ENCODE peak calls at places on chromosomes 2 and 18, in six cellular contexts. One of them, this sample, is unnamed.

GRCh38 chr2:69450735-69451416 is 13.6 kb upstream of the NFU1 start:
- DNase-seq in HepG2: no peak
- DNase-seq in H1: no peak
- DNase-seq in K562: no peak
- DNase-seq in SK-N-SH: no peak
- DNase-seq in HCT116: no peak
- DNase-seq in this sample: no peak

GRCh38 chr2:160517731-160518130 is 24.1 kb upstream of the RBMS1 start:
- DNase-seq in SK-N-SH: no peak
- DNase-seq in HCT116: no peak
- DNase-seq in K562: no peak
- DNase-seq in HepG2: no peak
- DNase-seq in H1: no peak
- DNase-seq in this sample: no peak

GRCh38 chr2:148503511-148503910 is 141.0 kb upstream of the EPC2 start:
- DNase-seq in HCT116: no peak
- DNase-seq in K562: no peak
- DNase-seq in H1: no peak
- DNase-seq in HepG2: no peak
- DNase-seq in SK-N-SH: no peak
- DNase-seq in this sample: no peak

GRCh38 chr2:210318891-210319290 is 3.9 kb upstream of the MYL1 start:
- DNase-seq in HCT116: no peak
- DNase-seq in K562: no peak
- DNase-seq in SK-N-SH: no peak
- DNase-seq in HepG2: no peak
- DNase-seq in H1: no peak
- DNase-seq in this sample: peak

GRCh38 chr2:46985512-46985911 is 69.9 kb upstream of the MCFD2 start:
- DNase-seq in SK-N-SH: no peak
- DNase-seq in HepG2: no peak
- DNase-seq in K562: no peak
- DNase-seq in H1: no peak
- DNase-seq in HCT116: no peak
- DNase-seq in this sample: no peak

GRCh38 chr18:70385474-70385873 is 96.6 kb downstream of the SOCS6 start:
- DNase-seq in H1: no peak
- DNase-seq in SK-N-SH: no peak
- DNase-seq in HepG2: peak
- DNase-seq in HCT116: no peak
- DNase-seq in K562: no peak
- DNase-seq in this sample: no peak

GRCh38 chr2:189304360-189304759 is 124.8 kb upstream of the COL5A2 start:
- DNase-seq in HCT116: no peak
- DNase-seq in HepG2: no peak
- DNase-seq in SK-N-SH: no peak
- DNase-seq in H1: no peak
- DNase-seq in K562: no peak
- DNase-seq in this sample: no peak

GRCh38 chr2:43376523-43377198 is 150.3 kb upstream of the ZFP36L2 start:
- DNase-seq in K562: no peak
- DNase-seq in HCT116: no peak
- DNase-seq in HepG2: peak
- DNase-seq in H1: no peak
- DNase-seq in SK-N-SH: no peak
- DNase-seq in this sample: no peak

GRCh38 chr2:88746929-88747490 is 55.5 kb downstream of the RPIA start:
- DNase-seq in HepG2: no peak
- DNase-seq in H1: no peak
- DNase-seq in HCT116: no peak
- DNase-seq in K562: no peak
- DNase-seq in SK-N-SH: no peak
- DNase-seq in this sample: no peak

GRCh38 chr2:101339236-101339865 is 30.9 kb upstream of the RNF149 start:
- DNase-seq in SK-N-SH: no peak
- DNase-seq in HCT116: no peak
- DNase-seq in K562: no peak
- DNase-seq in HepG2: no peak
- DNase-seq in H1: no peak
- DNase-seq in this sample: no peak

GRCh38 chr2:232901711-232902578 is 31.9 kb downstream of the SNORC start:
- DNase-seq in HCT116: peak
- DNase-seq in HepG2: peak
- DNase-seq in SK-N-SH: peak
- DNase-seq in H1: no peak
- DNase-seq in K562: no peak
- DNase-seq in this sample: no peak

GRCh38 chr2:39380525-39381150 is 56.4 kb downstream of the MAP4K3 start:
- DNase-seq in K562: no peak
- DNase-seq in SK-N-SH: no peak
- DNase-seq in HCT116: no peak
- DNase-seq in HepG2: no peak
- DNase-seq in H1: no peak
- DNase-seq in this sample: no peak

GRCh38 chr2:105553538-105554196 is 154.8 kb upstream of the FHL2 start:
- DNase-seq in K562: no peak
- DNase-seq in H1: no peak
- DNase-seq in HCT116: no peak
- DNase-seq in HepG2: no peak
- DNase-seq in SK-N-SH: no peak
- DNase-seq in this sample: no peak

GRCh38 chr2:213229814-213230213 is 54.5 kb upstream of the SPAG16 start:
- DNase-seq in H1: no peak
- DNase-seq in HCT116: no peak
- DNase-seq in K562: no peak
- DNase-seq in SK-N-SH: no peak
- DNase-seq in HepG2: peak
- DNase-seq in this sample: no peak

GRCh38 chr2:105592288-105592687 is 152.4 kb upstream of the NCK2 start:
- DNase-seq in K562: no peak
- DNase-seq in HepG2: no peak
- DNase-seq in HCT116: no peak
- DNase-seq in SK-N-SH: no peak
- DNase-seq in H1: no peak
- DNase-seq in this sample: no peak

GRCh38 chr2:147382322-147382948 is 462.4 kb upstream of the ACVR2A start:
- DNase-seq in HCT116: no peak
- DNase-seq in K562: no peak
- DNase-seq in H1: no peak
- DNase-seq in HepG2: no peak
- DNase-seq in SK-N-SH: no peak
- DNase-seq in this sample: no peak

GRCh38 chr18:44744206-44745180 is 63.8 kb downstream of the SETBP1 start:
- DNase-seq in H1: peak
- DNase-seq in K562: peak
- DNase-seq in HCT116: no peak
- DNase-seq in HepG2: no peak
- DNase-seq in SK-N-SH: peak
- DNase-seq in this sample: no peak

DNA sequence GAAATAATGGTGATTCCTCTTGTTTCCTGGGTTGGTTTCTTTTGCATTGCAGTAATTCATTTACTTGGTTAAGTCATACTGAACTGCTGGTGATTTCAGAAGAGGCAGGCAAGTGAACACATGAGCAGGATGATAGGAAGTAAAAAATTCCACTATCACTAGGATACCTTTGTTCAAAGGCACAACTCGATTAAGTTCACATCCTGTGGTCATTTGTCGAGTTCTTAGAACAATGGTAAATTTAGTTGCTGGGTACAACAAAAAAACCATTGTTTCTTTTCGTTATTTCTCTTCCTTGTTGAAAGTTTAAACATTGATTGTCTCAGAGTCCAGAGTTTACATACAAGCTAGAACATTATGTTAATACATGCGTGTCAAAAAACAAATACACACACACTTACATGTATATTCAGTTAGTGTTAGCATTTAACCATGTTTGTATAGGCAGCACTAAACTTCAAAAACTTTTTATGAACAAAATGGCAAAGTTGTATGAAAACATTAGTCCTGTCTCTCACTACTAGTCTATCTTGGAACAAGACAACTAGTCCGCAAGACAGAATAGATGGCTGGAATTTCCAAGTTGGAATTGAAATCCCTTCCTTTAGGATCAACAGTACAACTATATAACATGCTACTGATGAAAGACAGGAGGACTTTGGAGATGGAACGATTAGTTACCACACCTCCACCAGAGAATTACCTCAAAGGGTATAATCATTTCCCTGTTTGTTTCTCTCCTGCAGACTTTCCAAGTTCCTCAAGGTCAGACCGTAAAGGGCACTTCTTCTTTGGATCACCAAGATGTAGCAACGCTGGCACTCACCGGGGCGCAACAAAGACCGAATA is 26.2 kb downstream of the STK39 start:
- DNase-seq in HepG2: peak
- DNase-seq in K562: no peak
- DNase-seq in H1: no peak
- DNase-seq in HCT116: no peak
- DNase-seq in SK-N-SH: no peak
- DNase-seq in this sample: no peak
- TF ChIP-seq JUND in HepG2: no peak
- TF ChIP-seq JUND in K562: no peak
- TF ChIP-seq JUND in H1: no peak
- TF ChIP-seq JUND in HCT116: peak
- TF ChIP-seq JUND in SK-N-SH: no peak
- TF ChIP-seq JUND in this sample: no peak

DNA sequence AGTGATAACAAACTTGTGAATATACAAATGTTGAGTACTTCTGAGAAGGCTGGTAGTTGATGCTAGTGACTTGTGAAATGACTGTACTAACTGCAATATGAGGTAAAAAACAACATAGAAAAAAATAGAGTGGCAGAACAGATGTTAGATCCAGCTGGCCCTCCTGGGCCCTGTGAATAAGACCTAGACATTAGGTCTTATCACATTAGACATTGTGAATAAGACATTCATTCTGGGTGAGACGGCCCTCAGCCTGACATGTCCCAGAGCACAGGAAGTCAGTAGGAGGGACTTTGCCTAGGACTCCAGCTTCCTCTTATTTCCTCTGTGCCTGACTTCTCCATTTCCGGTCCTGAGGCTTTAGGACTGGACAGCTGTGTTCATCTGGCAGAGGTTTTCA is 22.9 kb downstream of the DOK1 start:
- DNase-seq in SK-N-SH: no peak
- DNase-seq in HepG2: no peak
- DNase-seq in K562: no peak
- DNase-seq in H1: no peak
- DNase-seq in HCT116: no peak
- DNase-seq in this sample: no peak
- TF ChIP-seq JUND in SK-N-SH: no peak
- TF ChIP-seq JUND in HepG2: no peak
- TF ChIP-seq JUND in K562: no peak
- TF ChIP-seq JUND in H1: no peak
- TF ChIP-seq JUND in HCT116: no peak
- TF ChIP-seq JUND in this sample: no peak

DNA sequence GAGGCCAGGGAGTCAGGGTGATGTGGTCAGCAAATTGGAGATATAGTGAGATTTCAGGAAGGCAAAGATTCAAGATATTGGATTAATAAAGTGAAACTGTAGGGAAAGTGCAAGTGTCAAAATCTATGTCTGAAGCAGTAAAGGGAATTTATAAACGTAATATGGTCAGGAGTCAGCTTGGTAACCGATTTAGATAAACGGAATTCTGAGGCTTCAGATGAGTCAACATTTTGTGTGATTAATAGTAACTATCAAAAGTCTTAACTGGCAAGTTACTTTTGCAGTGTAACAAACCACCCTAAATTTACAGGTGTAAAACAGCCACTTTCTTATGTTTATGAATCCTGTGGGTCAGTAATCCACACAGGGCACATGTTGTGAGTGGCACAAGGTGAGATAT is 10.9 kb downstream of the MTX2 start:
- DNase-seq in SK-N-SH: no peak
- DNase-seq in K562: no peak
- DNase-seq in H1: no peak
- DNase-seq in HepG2: no peak
- DNase-seq in HCT116: no peak
- DNase-seq in this sample: no peak
- TF ChIP-seq JUND in SK-N-SH: no peak
- TF ChIP-seq JUND in K562: no peak
- TF ChIP-seq JUND in H1: no peak
- TF ChIP-seq JUND in HepG2: no peak
- TF ChIP-seq JUND in HCT116: no peak
- TF ChIP-seq JUND in this sample: no peak

DNA sequence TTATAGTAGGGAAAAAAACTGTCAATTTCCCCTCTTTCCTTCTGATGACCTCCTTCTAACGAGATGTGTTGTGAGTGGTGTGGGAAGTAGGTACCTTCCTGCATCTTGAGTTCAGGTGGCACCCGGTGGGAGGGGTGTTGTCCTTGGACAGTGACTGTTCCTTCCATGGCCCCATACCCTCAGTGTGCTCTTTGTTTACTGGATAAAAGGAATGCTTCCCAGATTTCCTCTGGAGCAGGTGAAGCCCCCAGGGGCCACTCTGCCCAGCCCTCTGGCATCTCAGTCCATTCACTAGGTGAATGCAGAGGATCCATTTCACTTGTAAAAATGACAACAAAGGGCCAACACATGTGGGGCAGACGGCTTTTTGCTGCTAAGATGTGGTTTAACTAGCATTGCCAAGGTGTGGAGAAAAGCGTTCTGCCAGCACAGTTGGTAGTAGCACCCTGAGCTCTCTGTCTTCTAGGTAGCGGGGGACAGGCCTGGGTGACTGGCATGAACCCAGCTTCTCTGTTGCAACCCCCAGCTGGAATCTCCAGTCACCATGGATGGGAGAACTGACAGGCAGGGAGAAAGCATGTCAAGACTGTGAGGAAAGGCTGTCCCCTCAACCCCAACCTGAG is 6.9 kb downstream of the GDF7 start:
- DNase-seq in HepG2: no peak
- DNase-seq in K562: no peak
- DNase-seq in H1: no peak
- DNase-seq in SK-N-SH: no peak
- DNase-seq in HCT116: no peak
- DNase-seq in this sample: no peak
- TF ChIP-seq JUND in HepG2: no peak
- TF ChIP-seq JUND in K562: no peak
- TF ChIP-seq JUND in H1: no peak
- TF ChIP-seq JUND in SK-N-SH: no peak
- TF ChIP-seq JUND in HCT116: no peak
- TF ChIP-seq JUND in this sample: no peak

DNA sequence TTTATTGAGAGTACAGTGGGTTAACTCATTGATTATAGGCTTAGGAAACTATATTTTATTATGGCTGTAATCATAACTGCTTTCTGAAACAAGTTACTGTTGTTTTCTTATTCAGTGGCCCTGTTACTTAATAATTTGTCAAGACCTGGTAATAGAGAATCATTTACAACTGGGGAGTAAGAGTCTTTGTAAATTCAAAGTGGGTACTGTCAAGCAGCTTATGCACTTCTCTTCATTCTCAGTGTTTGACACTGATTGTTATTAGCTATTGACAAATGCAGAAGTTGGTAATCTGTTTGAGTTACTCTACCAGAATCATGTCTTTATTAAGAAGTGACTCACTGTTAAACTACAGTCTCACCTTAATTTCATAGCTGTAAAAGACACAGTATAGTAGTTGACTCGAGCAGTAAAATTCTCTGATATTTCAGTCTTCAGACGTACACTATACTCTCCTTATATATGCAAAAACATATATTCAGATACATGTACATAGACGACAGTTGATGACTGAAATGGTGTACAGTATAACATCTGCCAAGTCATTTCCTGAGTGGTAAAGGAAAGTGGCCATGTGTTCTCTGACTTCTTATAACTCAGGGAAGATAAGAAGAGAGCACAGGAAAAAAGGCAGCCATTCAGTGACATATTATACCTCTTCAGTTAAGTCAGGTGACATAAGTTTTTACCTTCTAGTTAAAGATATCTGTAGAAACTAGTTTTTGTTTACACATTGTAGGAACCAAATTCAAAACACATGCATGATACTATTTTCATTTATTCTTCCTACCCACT is 36.0 kb upstream of the TTC27 start:
- DNase-seq in SK-N-SH: no peak
- DNase-seq in H1: no peak
- DNase-seq in HepG2: no peak
- DNase-seq in K562: no peak
- DNase-seq in HCT116: no peak
- DNase-seq in this sample: no peak
- TF ChIP-seq JUND in SK-N-SH: no peak
- TF ChIP-seq JUND in H1: no peak
- TF ChIP-seq JUND in HepG2: no peak
- TF ChIP-seq JUND in K562: peak
- TF ChIP-seq JUND in HCT116: no peak
- TF ChIP-seq JUND in this sample: no peak

This sample was measured in T47D.